ENCODE peak calls at places on chromosome 10, in ten cellular contexts. One of them, this sample, is unnamed.

GRCh38 chr10:118844731-118845573 is 90.2 kb upstream of the CACUL1 start:
- DNase-seq in upper lobe of left lung: no peak
- DNase-seq in anterior cingulate cortex: no peak
- DNase-seq in glomerular endothelial cell: no peak
- DNase-seq in CD4-positive, alpha-beta memory T cell: no peak
- DNase-seq in NB4: no peak
- DNase-seq in GM12878: no peak
- DNase-seq in HCEC 1CT: peak; percentile 37
- DNase-seq in CD4-positive, CD25-positive, alpha-beta regulatory T cell: no peak
- DNase-seq in activated naive CD4-positive, alpha-beta T cell treated with anti-CD3 and anti-CD28 coated beads, Interleukin-2, amount 10 ng/mL, durations not matched to agents 7 days and 5 days: no peak
- DNase-seq in this sample: no peak

GRCh38 chr10:30285970-30286369 is 63.1 kb downstream of the MTPAP start:
- DNase-seq in upper lobe of left lung: no peak
- DNase-seq in anterior cingulate cortex: no peak
- DNase-seq in glomerular endothelial cell: no peak
- DNase-seq in CD4-positive, alpha-beta memory T cell: no peak
- DNase-seq in NB4: no peak
- DNase-seq in GM12878: no peak
- DNase-seq in HCEC 1CT: no peak
- DNase-seq in CD4-positive, CD25-positive, alpha-beta regulatory T cell: no peak
- DNase-seq in activated naive CD4-positive, alpha-beta T cell treated with anti-CD3 and anti-CD28 coated beads, Interleukin-2, amount 10 ng/mL, durations not matched to agents 7 days and 5 days: no peak
- DNase-seq in this sample: no peak

GRCh38 chr10:11175823-11176243 is 158.2 kb downstream of the CELF2 start:
- DNase-seq in upper lobe of left lung: peak; percentile 54
- DNase-seq in anterior cingulate cortex: no peak
- DNase-seq in glomerular endothelial cell: no peak
- DNase-seq in CD4-positive, alpha-beta memory T cell: peak; percentile 36
- DNase-seq in NB4: no peak
- DNase-seq in GM12878: peak; percentile 86
- DNase-seq in HCEC 1CT: no peak
- DNase-seq in CD4-positive, CD25-positive, alpha-beta regulatory T cell: peak; percentile 44
- DNase-seq in activated naive CD4-positive, alpha-beta T cell treated with anti-CD3 and anti-CD28 coated beads, Interleukin-2, amount 10 ng/mL, durations not matched to agents 7 days and 5 days: peak; percentile 48
- DNase-seq in this sample: no peak

GRCh38 chr10:77165445-77166316 is 471.9 kb downstream of the KCNMA1 start:
- DNase-seq in upper lobe of left lung: peak; percentile 33
- DNase-seq in anterior cingulate cortex: peak; percentile 4
- DNase-seq in glomerular endothelial cell: peak; percentile 37
- DNase-seq in CD4-positive, alpha-beta memory T cell: peak; percentile 24
- DNase-seq in NB4: peak; percentile 82
- DNase-seq in GM12878: peak; percentile 24
- DNase-seq in HCEC 1CT: peak; percentile 67
- DNase-seq in CD4-positive, CD25-positive, alpha-beta regulatory T cell: peak; percentile 13
- DNase-seq in activated naive CD4-positive, alpha-beta T cell treated with anti-CD3 and anti-CD28 coated beads, Interleukin-2, amount 10 ng/mL, durations not matched to agents 7 days and 5 days: peak; percentile 42
- DNase-seq in this sample: peak; percentile 29

GRCh38 chr10:132357286-132358058 is 25.5 kb downstream of the LRRC27 start:
- DNase-seq in upper lobe of left lung: peak; percentile 6
- DNase-seq in anterior cingulate cortex: no peak
- DNase-seq in glomerular endothelial cell: no peak
- DNase-seq in CD4-positive, alpha-beta memory T cell: no peak
- DNase-seq in NB4: no peak
- DNase-seq in GM12878: no peak
- DNase-seq in HCEC 1CT: no peak
- DNase-seq in CD4-positive, CD25-positive, alpha-beta regulatory T cell: no peak
- DNase-seq in activated naive CD4-positive, alpha-beta T cell treated with anti-CD3 and anti-CD28 coated beads, Interleukin-2, amount 10 ng/mL, durations not matched to agents 7 days and 5 days: no peak
- DNase-seq in this sample: no peak

GRCh38 chr10:110706690-110707098 is 62.6 kb downstream of the RBM20 start:
- DNase-seq in upper lobe of left lung: no peak
- DNase-seq in anterior cingulate cortex: no peak
- DNase-seq in glomerular endothelial cell: no peak
- DNase-seq in CD4-positive, alpha-beta memory T cell: no peak
- DNase-seq in NB4: no peak
- DNase-seq in GM12878: no peak
- DNase-seq in HCEC 1CT: peak; percentile 80
- DNase-seq in CD4-positive, CD25-positive, alpha-beta regulatory T cell: no peak
- DNase-seq in activated naive CD4-positive, alpha-beta T cell treated with anti-CD3 and anti-CD28 coated beads, Interleukin-2, amount 10 ng/mL, durations not matched to agents 7 days and 5 days: no peak
- DNase-seq in this sample: no peak

GRCh38 chr10:13848530-13849425 is 262.0 kb downstream of the PRPF18 start:
- DNase-seq in upper lobe of left lung: no peak
- DNase-seq in anterior cingulate cortex: no peak
- DNase-seq in glomerular endothelial cell: no peak
- DNase-seq in CD4-positive, alpha-beta memory T cell: no peak
- DNase-seq in NB4: no peak
- DNase-seq in GM12878: no peak
- DNase-seq in HCEC 1CT: no peak
- DNase-seq in CD4-positive, CD25-positive, alpha-beta regulatory T cell: no peak
- DNase-seq in activated naive CD4-positive, alpha-beta T cell treated with anti-CD3 and anti-CD28 coated beads, Interleukin-2, amount 10 ng/mL, durations not matched to agents 7 days and 5 days: no peak
- DNase-seq in this sample: no peak

GRCh38 chr10:59508296-59508695 is 145.9 kb upstream of the FAM13C start:
- DNase-seq in upper lobe of left lung: no peak
- DNase-seq in anterior cingulate cortex: no peak
- DNase-seq in glomerular endothelial cell: no peak
- DNase-seq in CD4-positive, alpha-beta memory T cell: no peak
- DNase-seq in NB4: no peak
- DNase-seq in GM12878: no peak
- DNase-seq in HCEC 1CT: peak; percentile 54
- DNase-seq in CD4-positive, CD25-positive, alpha-beta regulatory T cell: no peak
- DNase-seq in activated naive CD4-positive, alpha-beta T cell treated with anti-CD3 and anti-CD28 coated beads, Interleukin-2, amount 10 ng/mL, durations not matched to agents 7 days and 5 days: no peak
- DNase-seq in this sample: no peak

GRCh38 chr10:127163632-127164031 is 32.8 kb downstream of the INSYN2A start:
- DNase-seq in upper lobe of left lung: no peak
- DNase-seq in anterior cingulate cortex: no peak
- DNase-seq in glomerular endothelial cell: no peak
- DNase-seq in CD4-positive, alpha-beta memory T cell: no peak
- DNase-seq in NB4: no peak
- DNase-seq in GM12878: no peak
- DNase-seq in HCEC 1CT: no peak
- DNase-seq in CD4-positive, CD25-positive, alpha-beta regulatory T cell: no peak
- DNase-seq in activated naive CD4-positive, alpha-beta T cell treated with anti-CD3 and anti-CD28 coated beads, Interleukin-2, amount 10 ng/mL, durations not matched to agents 7 days and 5 days: no peak
- DNase-seq in this sample: no peak

GRCh38 chr10:35568483-35569015 is 36.6 kb upstream of the GJD4 start:
- DNase-seq in upper lobe of left lung: no peak
- DNase-seq in anterior cingulate cortex: no peak
- DNase-seq in glomerular endothelial cell: no peak
- DNase-seq in CD4-positive, alpha-beta memory T cell: no peak
- DNase-seq in NB4: no peak
- DNase-seq in GM12878: no peak
- DNase-seq in HCEC 1CT: no peak
- DNase-seq in CD4-positive, CD25-positive, alpha-beta regulatory T cell: no peak
- DNase-seq in activated naive CD4-positive, alpha-beta T cell treated with anti-CD3 and anti-CD28 coated beads, Interleukin-2, amount 10 ng/mL, durations not matched to agents 7 days and 5 days: no peak
- DNase-seq in this sample: no peak

GRCh38 chr10:90062786-90063185 is 361.4 kb downstream of the KIF20B start:
- DNase-seq in upper lobe of left lung: no peak
- DNase-seq in anterior cingulate cortex: no peak
- DNase-seq in glomerular endothelial cell: no peak
- DNase-seq in CD4-positive, alpha-beta memory T cell: no peak
- DNase-seq in NB4: no peak
- DNase-seq in GM12878: no peak
- DNase-seq in HCEC 1CT: peak; percentile 81
- DNase-seq in CD4-positive, CD25-positive, alpha-beta regulatory T cell: no peak
- DNase-seq in activated naive CD4-positive, alpha-beta T cell treated with anti-CD3 and anti-CD28 coated beads, Interleukin-2, amount 10 ng/mL, durations not matched to agents 7 days and 5 days: no peak
- DNase-seq in this sample: no peak

GRCh38 chr10:72173635-72174296 is 42.0 kb upstream of the ANAPC16 start:
- DNase-seq in upper lobe of left lung: no peak
- DNase-seq in anterior cingulate cortex: no peak
- DNase-seq in glomerular endothelial cell: no peak
- DNase-seq in CD4-positive, alpha-beta memory T cell: no peak
- DNase-seq in NB4: peak; percentile 22
- DNase-seq in GM12878: peak; percentile 86
- DNase-seq in HCEC 1CT: peak; percentile 71
- DNase-seq in CD4-positive, CD25-positive, alpha-beta regulatory T cell: no peak
- DNase-seq in activated naive CD4-positive, alpha-beta T cell treated with anti-CD3 and anti-CD28 coated beads, Interleukin-2, amount 10 ng/mL, durations not matched to agents 7 days and 5 days: no peak
- DNase-seq in this sample: peak; percentile 72

GRCh38 chr10:17025444-17026295 is 103.9 kb downstream of the CUBN start:
- DNase-seq in upper lobe of left lung: peak; percentile 44
- DNase-seq in anterior cingulate cortex: no peak
- DNase-seq in glomerular endothelial cell: peak; percentile 85
- DNase-seq in CD4-positive, alpha-beta memory T cell: peak; percentile 57
- DNase-seq in NB4: peak; percentile 46
- DNase-seq in GM12878: no peak
- DNase-seq in HCEC 1CT: peak; percentile 99
- DNase-seq in CD4-positive, CD25-positive, alpha-beta regulatory T cell: peak; percentile 17
- DNase-seq in activated naive CD4-positive, alpha-beta T cell treated with anti-CD3 and anti-CD28 coated beads, Interleukin-2, amount 10 ng/mL, durations not matched to agents 7 days and 5 days: peak; percentile 72
- DNase-seq in this sample: peak; percentile 28

GRCh38 chr10:101718681-101719275 is 23.8 kb upstream of the FBXW4 start:
- DNase-seq in upper lobe of left lung: no peak
- DNase-seq in anterior cingulate cortex: no peak
- DNase-seq in glomerular endothelial cell: no peak
- DNase-seq in CD4-positive, alpha-beta memory T cell: no peak
- DNase-seq in NB4: no peak
- DNase-seq in GM12878: no peak
- DNase-seq in HCEC 1CT: no peak
- DNase-seq in CD4-positive, CD25-positive, alpha-beta regulatory T cell: no peak
- DNase-seq in activated naive CD4-positive, alpha-beta T cell treated with anti-CD3 and anti-CD28 coated beads, Interleukin-2, amount 10 ng/mL, durations not matched to agents 7 days and 5 days: no peak
- DNase-seq in this sample: no peak

GRCh38 chr10:114876602-114877300 is 55.2 kb downstream of the FHIP2A start:
- DNase-seq in upper lobe of left lung: peak; percentile 67
- DNase-seq in anterior cingulate cortex: peak; percentile 7
- DNase-seq in glomerular endothelial cell: no peak
- DNase-seq in CD4-positive, alpha-beta memory T cell: no peak
- DNase-seq in NB4: peak; percentile 86
- DNase-seq in GM12878: peak; percentile 8
- DNase-seq in HCEC 1CT: peak; percentile 66
- DNase-seq in CD4-positive, CD25-positive, alpha-beta regulatory T cell: no peak
- DNase-seq in activated naive CD4-positive, alpha-beta T cell treated with anti-CD3 and anti-CD28 coated beads, Interleukin-2, amount 10 ng/mL, durations not matched to agents 7 days and 5 days: peak; percentile 61
- DNase-seq in this sample: peak; percentile 33

GRCh38 chr10:33115720-33116119 is 157.7 kb upstream of the ITGB1 start:
- DNase-seq in upper lobe of left lung: no peak
- DNase-seq in anterior cingulate cortex: no peak
- DNase-seq in glomerular endothelial cell: no peak
- DNase-seq in CD4-positive, alpha-beta memory T cell: peak; percentile 42
- DNase-seq in NB4: no peak
- DNase-seq in GM12878: no peak
- DNase-seq in HCEC 1CT: peak; percentile 61
- DNase-seq in CD4-positive, CD25-positive, alpha-beta regulatory T cell: no peak
- DNase-seq in activated naive CD4-positive, alpha-beta T cell treated with anti-CD3 and anti-CD28 coated beads, Interleukin-2, amount 10 ng/mL, durations not matched to agents 7 days and 5 days: no peak
- DNase-seq in this sample: no peak

GRCh38 chr10:117662126-117662525 is 119.6 kb downstream of the EMX2 start:
- DNase-seq in upper lobe of left lung: no peak
- DNase-seq in anterior cingulate cortex: no peak
- DNase-seq in glomerular endothelial cell: no peak
- DNase-seq in CD4-positive, alpha-beta memory T cell: no peak
- DNase-seq in NB4: no peak
- DNase-seq in GM12878: no peak
- DNase-seq in HCEC 1CT: no peak
- DNase-seq in CD4-positive, CD25-positive, alpha-beta regulatory T cell: no peak
- DNase-seq in activated naive CD4-positive, alpha-beta T cell treated with anti-CD3 and anti-CD28 coated beads, Interleukin-2, amount 10 ng/mL, durations not matched to agents 7 days and 5 days: no peak
- DNase-seq in this sample: no peak

GRCh38 chr10:113665806-113666354 is 2.0 kb upstream of the NRAP start:
- DNase-seq in upper lobe of left lung: no peak
- DNase-seq in anterior cingulate cortex: no peak
- DNase-seq in glomerular endothelial cell: no peak
- DNase-seq in CD4-positive, alpha-beta memory T cell: no peak
- DNase-seq in NB4: no peak
- DNase-seq in GM12878: no peak
- DNase-seq in HCEC 1CT: peak; percentile 81
- DNase-seq in CD4-positive, CD25-positive, alpha-beta regulatory T cell: no peak
- DNase-seq in activated naive CD4-positive, alpha-beta T cell treated with anti-CD3 and anti-CD28 coated beads, Interleukin-2, amount 10 ng/mL, durations not matched to agents 7 days and 5 days: no peak
- DNase-seq in this sample: no peak

GRCh38 chr10:103668351-103669242 is 175.1 kb downstream of the NEURL1 start:
- DNase-seq in upper lobe of left lung: peak; percentile 38
- DNase-seq in anterior cingulate cortex: peak; percentile 15
- DNase-seq in glomerular endothelial cell: no peak
- DNase-seq in CD4-positive, alpha-beta memory T cell: no peak
- DNase-seq in NB4: peak; percentile 81
- DNase-seq in GM12878: no peak
- DNase-seq in HCEC 1CT: peak; percentile 40
- DNase-seq in CD4-positive, CD25-positive, alpha-beta regulatory T cell: no peak
- DNase-seq in activated naive CD4-positive, alpha-beta T cell treated with anti-CD3 and anti-CD28 coated beads, Interleukin-2, amount 10 ng/mL, durations not matched to agents 7 days and 5 days: peak; percentile 32
- DNase-seq in this sample: no peak

GRCh38 chr10:132945894-132946255 is 3.5 kb upstream of the CFAP46 start:
- DNase-seq in upper lobe of left lung: peak; percentile 15
- DNase-seq in anterior cingulate cortex: no peak
- DNase-seq in glomerular endothelial cell: no peak
- DNase-seq in CD4-positive, alpha-beta memory T cell: no peak
- DNase-seq in NB4: no peak
- DNase-seq in GM12878: no peak
- DNase-seq in HCEC 1CT: no peak
- DNase-seq in CD4-positive, CD25-positive, alpha-beta regulatory T cell: no peak
- DNase-seq in activated naive CD4-positive, alpha-beta T cell treated with anti-CD3 and anti-CD28 coated beads, Interleukin-2, amount 10 ng/mL, durations not matched to agents 7 days and 5 days: no peak
- DNase-seq in this sample: no peak

GRCh38 chr10:29377333-29377961 is 88.6 kb downstream of the LYZL1 start:
- DNase-seq in upper lobe of left lung: no peak
- DNase-seq in anterior cingulate cortex: no peak
- DNase-seq in glomerular endothelial cell: no peak
- DNase-seq in CD4-positive, alpha-beta memory T cell: no peak
- DNase-seq in NB4: peak; percentile 16
- DNase-seq in GM12878: no peak
- DNase-seq in HCEC 1CT: peak; percentile 23
- DNase-seq in CD4-positive, CD25-positive, alpha-beta regulatory T cell: peak; percentile 6
- DNase-seq in activated naive CD4-positive, alpha-beta T cell treated with anti-CD3 and anti-CD28 coated beads, Interleukin-2, amount 10 ng/mL, durations not matched to agents 7 days and 5 days: no peak
- DNase-seq in this sample: no peak

GRCh38 chr10:71737356-71738172 is 18.0 kb upstream of the C10orf105 start:
- DNase-seq in upper lobe of left lung: no peak
- DNase-seq in anterior cingulate cortex: no peak
- DNase-seq in glomerular endothelial cell: no peak
- DNase-seq in CD4-positive, alpha-beta memory T cell: no peak
- DNase-seq in NB4: no peak
- DNase-seq in GM12878: no peak
- DNase-seq in HCEC 1CT: no peak
- DNase-seq in CD4-positive, CD25-positive, alpha-beta regulatory T cell: no peak
- DNase-seq in activated naive CD4-positive, alpha-beta T cell treated with anti-CD3 and anti-CD28 coated beads, Interleukin-2, amount 10 ng/mL, durations not matched to agents 7 days and 5 days: no peak
- DNase-seq in this sample: no peak

GRCh38 chr10:122276611-122277205 is 5.6 kb downstream of the BTBD16 start:
- DNase-seq in upper lobe of left lung: peak; percentile 18
- DNase-seq in anterior cingulate cortex: no peak
- DNase-seq in glomerular endothelial cell: no peak
- DNase-seq in CD4-positive, alpha-beta memory T cell: no peak
- DNase-seq in NB4: no peak
- DNase-seq in GM12878: no peak
- DNase-seq in HCEC 1CT: peak; percentile 69
- DNase-seq in CD4-positive, CD25-positive, alpha-beta regulatory T cell: no peak
- DNase-seq in activated naive CD4-positive, alpha-beta T cell treated with anti-CD3 and anti-CD28 coated beads, Interleukin-2, amount 10 ng/mL, durations not matched to agents 7 days and 5 days: no peak
- DNase-seq in this sample: no peak

GRCh38 chr10:48470893-48471805 is 133.7 kb downstream of the ARHGAP22 start:
- DNase-seq in upper lobe of left lung: no peak
- DNase-seq in anterior cingulate cortex: no peak
- DNase-seq in glomerular endothelial cell: no peak
- DNase-seq in CD4-positive, alpha-beta memory T cell: no peak
- DNase-seq in NB4: peak; percentile 27
- DNase-seq in GM12878: no peak
- DNase-seq in HCEC 1CT: peak; percentile 48
- DNase-seq in CD4-positive, CD25-positive, alpha-beta regulatory T cell: no peak
- DNase-seq in activated naive CD4-positive, alpha-beta T cell treated with anti-CD3 and anti-CD28 coated beads, Interleukin-2, amount 10 ng/mL, durations not matched to agents 7 days and 5 days: peak; percentile 13
- DNase-seq in this sample: no peak

GRCh38 chr10:103452714-103453230 is 602 bp upstream of the CALHM2 start:
- DNase-seq in upper lobe of left lung: no peak
- DNase-seq in anterior cingulate cortex: no peak
- DNase-seq in glomerular endothelial cell: no peak
- DNase-seq in CD4-positive, alpha-beta memory T cell: no peak
- DNase-seq in NB4: no peak
- DNase-seq in GM12878: no peak
- DNase-seq in HCEC 1CT: no peak
- DNase-seq in CD4-positive, CD25-positive, alpha-beta regulatory T cell: no peak
- DNase-seq in activated naive CD4-positive, alpha-beta T cell treated with anti-CD3 and anti-CD28 coated beads, Interleukin-2, amount 10 ng/mL, durations not matched to agents 7 days and 5 days: no peak
- DNase-seq in this sample: no peak

GRCh38 chr10:116817780-116818343 is 31.4 kb upstream of the ENO4 start:
- DNase-seq in upper lobe of left lung: no peak
- DNase-seq in anterior cingulate cortex: no peak
- DNase-seq in glomerular endothelial cell: no peak
- DNase-seq in CD4-positive, alpha-beta memory T cell: no peak
- DNase-seq in NB4: no peak
- DNase-seq in GM12878: no peak
- DNase-seq in HCEC 1CT: no peak
- DNase-seq in CD4-positive, CD25-positive, alpha-beta regulatory T cell: no peak
- DNase-seq in activated naive CD4-positive, alpha-beta T cell treated with anti-CD3 and anti-CD28 coated beads, Interleukin-2, amount 10 ng/mL, durations not matched to agents 7 days and 5 days: no peak
- DNase-seq in this sample: no peak

GRCh38 chr10:22491931-22492615 is 146.8 kb downstream of the SPAG6 start:
- DNase-seq in upper lobe of left lung: no peak
- DNase-seq in anterior cingulate cortex: no peak
- DNase-seq in glomerular endothelial cell: no peak
- DNase-seq in CD4-positive, alpha-beta memory T cell: peak; percentile 51
- DNase-seq in NB4: peak; percentile 67
- DNase-seq in GM12878: no peak
- DNase-seq in HCEC 1CT: no peak
- DNase-seq in CD4-positive, CD25-positive, alpha-beta regulatory T cell: no peak
- DNase-seq in activated naive CD4-positive, alpha-beta T cell treated with anti-CD3 and anti-CD28 coated beads, Interleukin-2, amount 10 ng/mL, durations not matched to agents 7 days and 5 days: peak; percentile 63
- DNase-seq in this sample: no peak

GRCh38 chr10:121007264-121007663 is 156.1 kb downstream of the WDR11 start:
- DNase-seq in upper lobe of left lung: no peak
- DNase-seq in anterior cingulate cortex: no peak
- DNase-seq in glomerular endothelial cell: no peak
- DNase-seq in CD4-positive, alpha-beta memory T cell: no peak
- DNase-seq in NB4: no peak
- DNase-seq in GM12878: no peak
- DNase-seq in HCEC 1CT: no peak
- DNase-seq in CD4-positive, CD25-positive, alpha-beta regulatory T cell: no peak
- DNase-seq in activated naive CD4-positive, alpha-beta T cell treated with anti-CD3 and anti-CD28 coated beads, Interleukin-2, amount 10 ng/mL, durations not matched to agents 7 days and 5 days: no peak
- DNase-seq in this sample: no peak